ENCODE peak calls at places on chromosomes 12 and 14, in six cellular contexts. Z, N, Q, J, A and V are unnamed samples.

GRCh38 chr12:46357438-46358324 is 14.9 kb downstream of the SLC38A2 start:
- DNase-seq in J (no peak), Q (no peak), Z (no peak), N (peak; percentile 84), A (no peak), V (no peak)

GRCh38 chr14:70186826-70187483 is 1.8 kb downstream of the SLC8A3 start:
- DNase-seq in A (no peak), N (peak; percentile 46), J (no peak), Q (no peak), Z (no peak), V (peak; percentile 27)

GRCh38 chr14:96362071-96362964 is 823 bp downstream of the ATG2B start:
- DNase-seq in J (no peak), A (no peak), Q (no peak), Z (peak; percentile 39), N (peak; percentile 30), V (peak; percentile 88)

GRCh38 chr12:211142-211465 is 2.9 kb downstream of the SLC6A12 start:
- DNase-seq in A (no peak), Z (no peak), Q (no peak), J (no peak), N (no peak), V (no peak)

GRCh38 chr12:48988030-48988649 is 10.0 kb downstream of the WNT1 start:
- DNase-seq in Q (peak; percentile 92), A (peak; percentile 25), Z (peak; percentile 53), N (peak; percentile 61), J (no peak), V (peak; percentile 81)

GRCh38 chr12:100858658-100859057 is 64.1 kb downstream of the ANO4 start:
- DNase-seq in A (no peak), N (peak; percentile 64), J (no peak), Z (no peak), Q (no peak), V (no peak)

GRCh38 chr12:96237465-96238077 is 43.4 kb downstream of the ELK3 start:
- DNase-seq in Z (peak; percentile 29), J (peak; percentile 96), Q (no peak), A (peak; percentile 62), N (peak; percentile 97), V (no peak)

GRCh38 chr14:76997257-76997970 is 31.1 kb downstream of the IRF2BPL start:
- DNase-seq in A (peak; percentile 46), Q (no peak), Z (no peak), J (no peak), N (peak; percentile 29), V (no peak)

GRCh38 chr12:53738834-53739284 is 11.6 kb upstream of the CALCOCO1 start:
- DNase-seq in Z (no peak), Q (no peak), A (no peak), N (no peak), J (no peak), V (no peak)

GRCh38 chr14:54818201-54819133 is 84.2 kb downstream of the GCH1 start:
- DNase-seq in Z (no peak), A (peak; percentile 71), Q (no peak), N (peak; percentile 91), J (no peak), V (no peak)

GRCh38 chr14:89259951-89260350 is 157.1 kb downstream of the FOXN3 start:
- DNase-seq in Q (no peak), J (no peak), N (no peak), Z (no peak), A (no peak), V (no peak)

GRCh38 chr12:122060069-122060468 is 18.5 kb upstream of the MLXIP start:
- DNase-seq in Q (no peak), N (no peak), Z (no peak), J (no peak), A (no peak), V (no peak)